ENCODE peak calls at places on chromosome 5, in eight cellular contexts. One of them, this sample, is unnamed.

GRCh38 chr5:136080483-136081180 is 51.8 kb downstream of the TGFBI start:
- DNase-seq in fibroblast of lung: peak; percentile 93
- DNase-seq in activated T-cell treated with anti-CD3 and anti-CD28 coated beads for 1 hour: peak; percentile 9
- DNase-seq in NCI-H446: no peak
- DNase-seq in NCI-H1930: no peak
- DNase-seq in K562: peak; percentile 89
- DNase-seq in nucleus accumbens: peak; percentile 28
- DNase-seq in sigmoid colon: peak; percentile 94
- DNase-seq in this sample: peak; percentile 95

GRCh38 chr5:2756211-2756746 is 4.8 kb upstream of the IRX2 start:
- DNase-seq in K562: no peak
- DNase-seq in NCI-H446: no peak
- DNase-seq in nucleus accumbens: no peak
- DNase-seq in activated T-cell treated with anti-CD3 and anti-CD28 coated beads for 1 hour: no peak
- DNase-seq in NCI-H1930: no peak
- DNase-seq in sigmoid colon: no peak
- DNase-seq in fibroblast of lung: peak; percentile 62
- DNase-seq in this sample: peak; percentile 63

GRCh38 chr5:138138949-138139775 is at the start of gene NME5:
- DNase-seq in fibroblast of lung: peak; percentile 79
- DNase-seq in K562: no peak
- DNase-seq in sigmoid colon: peak; percentile 72
- DNase-seq in nucleus accumbens: peak; percentile 61
- DNase-seq in NCI-H446: no peak
- DNase-seq in NCI-H1930: peak; percentile 57
- DNase-seq in activated T-cell treated with anti-CD3 and anti-CD28 coated beads for 1 hour: no peak
- DNase-seq in this sample: peak; percentile 71

GRCh38 chr5:54895816-54896341 is 89.5 kb downstream of the ESM1 start:
- DNase-seq in fibroblast of lung: peak; percentile 66
- DNase-seq in NCI-H446: no peak
- DNase-seq in sigmoid colon: no peak
- DNase-seq in NCI-H1930: peak; percentile 4
- DNase-seq in nucleus accumbens: peak; percentile 29
- DNase-seq in K562: no peak
- DNase-seq in activated T-cell treated with anti-CD3 and anti-CD28 coated beads for 1 hour: no peak
- DNase-seq in this sample: peak; percentile 59

GRCh38 chr5:15772131-15772530 is 272.2 kb downstream of the FBXL7 start:
- DNase-seq in NCI-H446: no peak
- DNase-seq in nucleus accumbens: no peak
- DNase-seq in NCI-H1930: no peak
- DNase-seq in K562: no peak
- DNase-seq in fibroblast of lung: no peak
- DNase-seq in activated T-cell treated with anti-CD3 and anti-CD28 coated beads for 1 hour: no peak
- DNase-seq in sigmoid colon: no peak
- DNase-seq in this sample: no peak

GRCh38 chr5:141821430-141821925 is 56.7 kb downstream of the PCDH1 start:
- DNase-seq in NCI-H1930: peak; percentile 28
- DNase-seq in fibroblast of lung: peak; percentile 96
- DNase-seq in nucleus accumbens: peak; percentile 60
- DNase-seq in K562: no peak
- DNase-seq in NCI-H446: peak; percentile 90
- DNase-seq in sigmoid colon: no peak
- DNase-seq in activated T-cell treated with anti-CD3 and anti-CD28 coated beads for 1 hour: no peak
- DNase-seq in this sample: peak; percentile 69

GRCh38 chr5:56816546-56817081 is 1.3 kb downstream of the MAP3K1 start:
- DNase-seq in fibroblast of lung: peak; percentile 63
- DNase-seq in K562: peak; percentile 27
- DNase-seq in NCI-H1930: no peak
- DNase-seq in NCI-H446: no peak
- DNase-seq in activated T-cell treated with anti-CD3 and anti-CD28 coated beads for 1 hour: no peak
- DNase-seq in sigmoid colon: peak; percentile 76
- DNase-seq in nucleus accumbens: peak; percentile 38
- DNase-seq in this sample: peak; percentile 65

GRCh38 chr5:143481697-143482531 is 78.4 kb upstream of the NR3C1 start:
- DNase-seq in K562: no peak
- DNase-seq in sigmoid colon: no peak
- DNase-seq in NCI-H446: no peak
- DNase-seq in fibroblast of lung: peak; percentile 77
- DNase-seq in nucleus accumbens: no peak
- DNase-seq in NCI-H1930: no peak
- DNase-seq in activated T-cell treated with anti-CD3 and anti-CD28 coated beads for 1 hour: no peak
- DNase-seq in this sample: no peak

GRCh38 chr5:9930156-9930555 is 300.0 kb upstream of the TAS2R1 start:
- DNase-seq in NCI-H1930: no peak
- DNase-seq in K562: no peak
- DNase-seq in NCI-H446: no peak
- DNase-seq in fibroblast of lung: no peak
- DNase-seq in sigmoid colon: no peak
- DNase-seq in activated T-cell treated with anti-CD3 and anti-CD28 coated beads for 1 hour: no peak
- DNase-seq in nucleus accumbens: no peak
- DNase-seq in this sample: no peak

GRCh38 chr5:156174225-156174624 is 152.7 kb upstream of the SGCD start:
- DNase-seq in NCI-H1930: no peak
- DNase-seq in NCI-H446: no peak
- DNase-seq in sigmoid colon: no peak
- DNase-seq in activated T-cell treated with anti-CD3 and anti-CD28 coated beads for 1 hour: no peak
- DNase-seq in K562: no peak
- DNase-seq in nucleus accumbens: no peak
- DNase-seq in fibroblast of lung: no peak
- DNase-seq in this sample: no peak

GRCh38 chr5:69522035-69522434 is 29.4 kb downstream of the OCLN start:
- DNase-seq in activated T-cell treated with anti-CD3 and anti-CD28 coated beads for 1 hour: no peak
- DNase-seq in nucleus accumbens: no peak
- DNase-seq in NCI-H446: no peak
- DNase-seq in fibroblast of lung: no peak
- DNase-seq in NCI-H1930: no peak
- DNase-seq in K562: no peak
- DNase-seq in sigmoid colon: no peak
- DNase-seq in this sample: no peak

GRCh38 chr5:98460536-98460935 is 312.9 kb upstream of the RGMB start:
- DNase-seq in fibroblast of lung: no peak
- DNase-seq in activated T-cell treated with anti-CD3 and anti-CD28 coated beads for 1 hour: no peak
- DNase-seq in nucleus accumbens: no peak
- DNase-seq in K562: no peak
- DNase-seq in NCI-H1930: no peak
- DNase-seq in sigmoid colon: no peak
- DNase-seq in NCI-H446: no peak
- DNase-seq in this sample: no peak

GRCh38 chr5:122683631-122684030 is 91.2 kb upstream of the SNX2 start:
- DNase-seq in nucleus accumbens: no peak
- DNase-seq in NCI-H446: no peak
- DNase-seq in fibroblast of lung: no peak
- DNase-seq in K562: no peak
- DNase-seq in activated T-cell treated with anti-CD3 and anti-CD28 coated beads for 1 hour: no peak
- DNase-seq in NCI-H1930: no peak
- DNase-seq in sigmoid colon: no peak
- DNase-seq in this sample: no peak

GRCh38 chr5:139335811-139336210 is 5.8 kb upstream of the PAIP2 start:
- DNase-seq in K562: no peak
- DNase-seq in nucleus accumbens: no peak
- DNase-seq in fibroblast of lung: no peak
- DNase-seq in NCI-H446: no peak
- DNase-seq in activated T-cell treated with anti-CD3 and anti-CD28 coated beads for 1 hour: no peak
- DNase-seq in NCI-H1930: no peak
- DNase-seq in sigmoid colon: no peak
- DNase-seq in this sample: no peak

GRCh38 chr5:51378778-51379652 is 4.2 kb upstream of the ISL1 start:
- DNase-seq in activated T-cell treated with anti-CD3 and anti-CD28 coated beads for 1 hour: no peak
- DNase-seq in NCI-H446: no peak
- DNase-seq in K562: no peak
- DNase-seq in nucleus accumbens: no peak
- DNase-seq in sigmoid colon: no peak
- DNase-seq in fibroblast of lung: no peak
- DNase-seq in NCI-H1930: no peak
- DNase-seq in this sample: peak; percentile 19

GRCh38 chr5:124236366-124237231 is 509.8 kb downstream of the ZNF608 start:
- DNase-seq in fibroblast of lung: peak; percentile 17
- DNase-seq in sigmoid colon: no peak
- DNase-seq in K562: no peak
- DNase-seq in activated T-cell treated with anti-CD3 and anti-CD28 coated beads for 1 hour: no peak
- DNase-seq in NCI-H446: no peak
- DNase-seq in nucleus accumbens: no peak
- DNase-seq in NCI-H1930: no peak
- DNase-seq in this sample: no peak

GRCh38 chr5:135487839-135488514 is 35.8 kb upstream of the TIFAB start:
- DNase-seq in NCI-H446: no peak
- DNase-seq in sigmoid colon: no peak
- DNase-seq in fibroblast of lung: no peak
- DNase-seq in activated T-cell treated with anti-CD3 and anti-CD28 coated beads for 1 hour: no peak
- DNase-seq in K562: no peak
- DNase-seq in NCI-H1930: no peak
- DNase-seq in nucleus accumbens: no peak
- DNase-seq in this sample: no peak

GRCh38 chr5:180563994-180564393 is 27.3 kb downstream of the SCGB3A1 start:
- DNase-seq in NCI-H1930: no peak
- DNase-seq in K562: no peak
- DNase-seq in NCI-H446: no peak
- DNase-seq in fibroblast of lung: no peak
- DNase-seq in nucleus accumbens: no peak
- DNase-seq in sigmoid colon: no peak
- DNase-seq in activated T-cell treated with anti-CD3 and anti-CD28 coated beads for 1 hour: no peak
- DNase-seq in this sample: no peak

GRCh38 chr5:96388186-96388585 is 44.9 kb downstream of the PCSK1 start:
- DNase-seq in NCI-H446: no peak
- DNase-seq in activated T-cell treated with anti-CD3 and anti-CD28 coated beads for 1 hour: no peak
- DNase-seq in nucleus accumbens: no peak
- DNase-seq in NCI-H1930: no peak
- DNase-seq in fibroblast of lung: peak; percentile 89
- DNase-seq in sigmoid colon: no peak
- DNase-seq in K562: no peak
- DNase-seq in this sample: peak; percentile 14

This sample was measured in astrocyte of the spinal cord.